ENCODE peak calls at places on chromosomes 7 and 10, in eight cellular contexts. One of them, this sample, is unnamed.

GRCh38 chr10:21364196-21365114 is 161.0 kb downstream of the SKIDA1 start:
- DNase-seq in EH: peak; percentile 97
- DNase-seq in activated T-helper 9 cell treated with anti-CD3 and anti-CD28 coated beads, Interleukin-2, amount 50 U/mL, for 16 hours: no peak
- DNase-seq in adrenal gland: peak; percentile 29
- DNase-seq in midbrain: no peak
- DNase-seq in fibroblast of lung: peak; percentile 33
- DNase-seq in heart left ventricle: no peak
- DNase-seq in GM04504: peak; percentile 71
- DNase-seq in this sample: no peak

GRCh38 chr10:27285093-27285492 is 44.5 kb upstream of the ACBD5 start:
- DNase-seq in EH: peak; percentile 14
- DNase-seq in activated T-helper 9 cell treated with anti-CD3 and anti-CD28 coated beads, Interleukin-2, amount 50 U/mL, for 16 hours: peak; percentile 3
- DNase-seq in adrenal gland: peak; percentile 27
- DNase-seq in midbrain: no peak
- DNase-seq in fibroblast of lung: peak; percentile 24
- DNase-seq in heart left ventricle: no peak
- DNase-seq in GM04504: no peak
- DNase-seq in this sample: peak; percentile 1

GRCh38 chr7:5357951-5358350 is 65.7 kb downstream of the TNRC18 start:
- DNase-seq in EH: no peak
- DNase-seq in activated T-helper 9 cell treated with anti-CD3 and anti-CD28 coated beads, Interleukin-2, amount 50 U/mL, for 16 hours: no peak
- DNase-seq in adrenal gland: no peak
- DNase-seq in midbrain: no peak
- DNase-seq in fibroblast of lung: no peak
- DNase-seq in heart left ventricle: no peak
- DNase-seq in GM04504: no peak
- DNase-seq in this sample: no peak

GRCh38 chr10:84138478-84139125 is 707 bp upstream of the GHITM start:
- DNase-seq in EH: no peak
- DNase-seq in activated T-helper 9 cell treated with anti-CD3 and anti-CD28 coated beads, Interleukin-2, amount 50 U/mL, for 16 hours: peak; percentile 49
- DNase-seq in adrenal gland: peak; percentile 27
- DNase-seq in midbrain: no peak
- DNase-seq in fibroblast of lung: peak; percentile 61
- DNase-seq in heart left ventricle: peak; percentile 59
- DNase-seq in GM04504: no peak
- DNase-seq in this sample: no peak

GRCh38 chr7:20141666-20142065 is 75.5 kb downstream of the MACC1 start:
- DNase-seq in EH: no peak
- DNase-seq in activated T-helper 9 cell treated with anti-CD3 and anti-CD28 coated beads, Interleukin-2, amount 50 U/mL, for 16 hours: no peak
- DNase-seq in adrenal gland: no peak
- DNase-seq in midbrain: no peak
- DNase-seq in fibroblast of lung: peak; percentile 51
- DNase-seq in heart left ventricle: no peak
- DNase-seq in GM04504: no peak
- DNase-seq in this sample: no peak

GRCh38 chr7:55546826-55547225 is 25.5 kb downstream of the VOPP1 start:
- DNase-seq in EH: peak; percentile 89
- DNase-seq in activated T-helper 9 cell treated with anti-CD3 and anti-CD28 coated beads, Interleukin-2, amount 50 U/mL, for 16 hours: peak; percentile 26
- DNase-seq in adrenal gland: peak; percentile 94
- DNase-seq in midbrain: peak; percentile 46
- DNase-seq in fibroblast of lung: peak; percentile 80
- DNase-seq in heart left ventricle: no peak
- DNase-seq in GM04504: peak; percentile 71
- DNase-seq in this sample: peak; percentile 73

GRCh38 chr7:122143376-122143750 is 686 bp downstream of the AASS start:
- DNase-seq in EH: peak; percentile 38
- DNase-seq in activated T-helper 9 cell treated with anti-CD3 and anti-CD28 coated beads, Interleukin-2, amount 50 U/mL, for 16 hours: no peak
- DNase-seq in adrenal gland: peak; percentile 21
- DNase-seq in midbrain: no peak
- DNase-seq in fibroblast of lung: peak; percentile 38
- DNase-seq in heart left ventricle: peak; percentile 61
- DNase-seq in GM04504: no peak
- DNase-seq in this sample: no peak

GRCh38 chr7:14834456-14834855 is 68.1 kb downstream of the DGKB start:
- DNase-seq in EH: peak; percentile 77
- DNase-seq in activated T-helper 9 cell treated with anti-CD3 and anti-CD28 coated beads, Interleukin-2, amount 50 U/mL, for 16 hours: no peak
- DNase-seq in adrenal gland: no peak
- DNase-seq in midbrain: no peak
- DNase-seq in fibroblast of lung: peak; percentile 58
- DNase-seq in heart left ventricle: no peak
- DNase-seq in GM04504: peak; percentile 62
- DNase-seq in this sample: no peak

GRCh38 chr7:22377690-22378089 is 20.7 kb upstream of the RAPGEF5 start:
- DNase-seq in EH: no peak
- DNase-seq in activated T-helper 9 cell treated with anti-CD3 and anti-CD28 coated beads, Interleukin-2, amount 50 U/mL, for 16 hours: no peak
- DNase-seq in adrenal gland: no peak
- DNase-seq in midbrain: peak; percentile 30
- DNase-seq in fibroblast of lung: no peak
- DNase-seq in heart left ventricle: no peak
- DNase-seq in GM04504: no peak
- DNase-seq in this sample: no peak

GRCh38 chr10:110717830-110718595 is 73.9 kb downstream of the RBM20 start:
- DNase-seq in EH: no peak
- DNase-seq in activated T-helper 9 cell treated with anti-CD3 and anti-CD28 coated beads, Interleukin-2, amount 50 U/mL, for 16 hours: no peak
- DNase-seq in adrenal gland: no peak
- DNase-seq in midbrain: peak; percentile 5
- DNase-seq in fibroblast of lung: no peak
- DNase-seq in heart left ventricle: no peak
- DNase-seq in GM04504: no peak
- DNase-seq in this sample: peak; percentile 69

GRCh38 chr7:56175086-56175760 is 59.0 kb upstream of the NUPR2 start:
- DNase-seq in EH: no peak
- DNase-seq in activated T-helper 9 cell treated with anti-CD3 and anti-CD28 coated beads, Interleukin-2, amount 50 U/mL, for 16 hours: no peak
- DNase-seq in adrenal gland: peak; percentile 77
- DNase-seq in midbrain: no peak
- DNase-seq in fibroblast of lung: no peak
- DNase-seq in heart left ventricle: peak; percentile 72
- DNase-seq in GM04504: no peak
- DNase-seq in this sample: no peak

GRCh38 chr7:115662676-115663075 is 367.9 kb downstream of the TFEC start:
- DNase-seq in EH: peak; percentile 9
- DNase-seq in activated T-helper 9 cell treated with anti-CD3 and anti-CD28 coated beads, Interleukin-2, amount 50 U/mL, for 16 hours: no peak
- DNase-seq in adrenal gland: no peak
- DNase-seq in midbrain: no peak
- DNase-seq in fibroblast of lung: no peak
- DNase-seq in heart left ventricle: no peak
- DNase-seq in GM04504: no peak
- DNase-seq in this sample: no peak

GRCh38 chr10:90204956-90205695 is 503.7 kb downstream of the KIF20B start:
- DNase-seq in EH: peak; percentile 75
- DNase-seq in activated T-helper 9 cell treated with anti-CD3 and anti-CD28 coated beads, Interleukin-2, amount 50 U/mL, for 16 hours: no peak
- DNase-seq in adrenal gland: no peak
- DNase-seq in midbrain: no peak
- DNase-seq in fibroblast of lung: peak; percentile 85
- DNase-seq in heart left ventricle: no peak
- DNase-seq in GM04504: peak; percentile 24
- DNase-seq in this sample: no peak

GRCh38 chr7:21923663-21924062 is 22.0 kb downstream of the CDCA7L start:
- DNase-seq in EH: peak; percentile 48
- DNase-seq in activated T-helper 9 cell treated with anti-CD3 and anti-CD28 coated beads, Interleukin-2, amount 50 U/mL, for 16 hours: no peak
- DNase-seq in adrenal gland: no peak
- DNase-seq in midbrain: no peak
- DNase-seq in fibroblast of lung: peak; percentile 42
- DNase-seq in heart left ventricle: no peak
- DNase-seq in GM04504: no peak
- DNase-seq in this sample: no peak

GRCh38 chr7:157499121-157499834 is 162.5 kb downstream of the DNAJB6 start:
- DNase-seq in EH: no peak
- DNase-seq in activated T-helper 9 cell treated with anti-CD3 and anti-CD28 coated beads, Interleukin-2, amount 50 U/mL, for 16 hours: no peak
- DNase-seq in adrenal gland: no peak
- DNase-seq in midbrain: no peak
- DNase-seq in fibroblast of lung: no peak
- DNase-seq in heart left ventricle: no peak
- DNase-seq in GM04504: no peak
- DNase-seq in this sample: no peak

GRCh38 chr10:45181483-45181882 is 133.9 kb downstream of the OR13A1 start:
- DNase-seq in EH: peak; percentile 59
- DNase-seq in activated T-helper 9 cell treated with anti-CD3 and anti-CD28 coated beads, Interleukin-2, amount 50 U/mL, for 16 hours: no peak
- DNase-seq in adrenal gland: no peak
- DNase-seq in midbrain: no peak
- DNase-seq in fibroblast of lung: peak; percentile 66
- DNase-seq in heart left ventricle: peak; percentile 60
- DNase-seq in GM04504: peak; percentile 1
- DNase-seq in this sample: no peak

GRCh38 chr7:33054261-33054964 is 8.2 kb downstream of the NT5C3A start:
- DNase-seq in EH: peak; percentile 43
- DNase-seq in activated T-helper 9 cell treated with anti-CD3 and anti-CD28 coated beads, Interleukin-2, amount 50 U/mL, for 16 hours: no peak
- DNase-seq in adrenal gland: no peak
- DNase-seq in midbrain: no peak
- DNase-seq in fibroblast of lung: no peak
- DNase-seq in heart left ventricle: no peak
- DNase-seq in GM04504: no peak
- DNase-seq in this sample: peak; percentile 58

GRCh38 chr7:44470628-44471245 is 19.7 kb downstream of the NUDCD3 start:
- DNase-seq in EH: no peak
- DNase-seq in activated T-helper 9 cell treated with anti-CD3 and anti-CD28 coated beads, Interleukin-2, amount 50 U/mL, for 16 hours: no peak
- DNase-seq in adrenal gland: no peak
- DNase-seq in midbrain: no peak
- DNase-seq in fibroblast of lung: no peak
- DNase-seq in heart left ventricle: no peak
- DNase-seq in GM04504: no peak
- DNase-seq in this sample: no peak

GRCh38 chr10:113059001-113059780 is 109.1 kb downstream of the TCF7L2 start:
- DNase-seq in EH: peak; percentile 76
- DNase-seq in activated T-helper 9 cell treated with anti-CD3 and anti-CD28 coated beads, Interleukin-2, amount 50 U/mL, for 16 hours: no peak
- DNase-seq in adrenal gland: peak; percentile 31
- DNase-seq in midbrain: peak; percentile 76
- DNase-seq in fibroblast of lung: peak; percentile 87
- DNase-seq in heart left ventricle: no peak
- DNase-seq in GM04504: no peak
- DNase-seq in this sample: no peak

GRCh38 chr10:106705576-106706526 is 458.7 kb downstream of the SORCS1 start:
- DNase-seq in EH: peak; percentile 66
- DNase-seq in activated T-helper 9 cell treated with anti-CD3 and anti-CD28 coated beads, Interleukin-2, amount 50 U/mL, for 16 hours: no peak
- DNase-seq in adrenal gland: peak; percentile 61
- DNase-seq in midbrain: peak; percentile 69
- DNase-seq in fibroblast of lung: peak; percentile 60
- DNase-seq in heart left ventricle: no peak
- DNase-seq in GM04504: peak; percentile 20
- DNase-seq in this sample: no peak

GRCh38 chr7:32881074-32881982 is 10.2 kb downstream of the KBTBD2 start:
- DNase-seq in EH: peak; percentile 67
- DNase-seq in activated T-helper 9 cell treated with anti-CD3 and anti-CD28 coated beads, Interleukin-2, amount 50 U/mL, for 16 hours: no peak
- DNase-seq in adrenal gland: no peak
- DNase-seq in midbrain: no peak
- DNase-seq in fibroblast of lung: no peak
- DNase-seq in heart left ventricle: no peak
- DNase-seq in GM04504: no peak
- DNase-seq in this sample: no peak

GRCh38 chr7:132275384-132275783 is 300.9 kb downstream of the PLXNA4 start:
- DNase-seq in EH: no peak
- DNase-seq in activated T-helper 9 cell treated with anti-CD3 and anti-CD28 coated beads, Interleukin-2, amount 50 U/mL, for 16 hours: no peak
- DNase-seq in adrenal gland: no peak
- DNase-seq in midbrain: no peak
- DNase-seq in fibroblast of lung: no peak
- DNase-seq in heart left ventricle: no peak
- DNase-seq in GM04504: no peak
- DNase-seq in this sample: no peak

GRCh38 chr7:98066934-98067507 is 39.6 kb upstream of the LMTK2 start:
- DNase-seq in EH: no peak
- DNase-seq in activated T-helper 9 cell treated with anti-CD3 and anti-CD28 coated beads, Interleukin-2, amount 50 U/mL, for 16 hours: no peak
- DNase-seq in adrenal gland: no peak
- DNase-seq in midbrain: no peak
- DNase-seq in fibroblast of lung: no peak
- DNase-seq in heart left ventricle: no peak
- DNase-seq in GM04504: no peak
- DNase-seq in this sample: no peak

GRCh38 chr10:43785252-43785651 is 136.6 kb upstream of the ZNF32 start:
- DNase-seq in EH: peak; percentile 15
- DNase-seq in activated T-helper 9 cell treated with anti-CD3 and anti-CD28 coated beads, Interleukin-2, amount 50 U/mL, for 16 hours: no peak
- DNase-seq in adrenal gland: no peak
- DNase-seq in midbrain: no peak
- DNase-seq in fibroblast of lung: no peak
- DNase-seq in heart left ventricle: no peak
- DNase-seq in GM04504: no peak
- DNase-seq in this sample: no peak

GRCh38 chr7:134476044-134476443 is 17.1 kb upstream of the AKR1B1 start:
- DNase-seq in EH: no peak
- DNase-seq in activated T-helper 9 cell treated with anti-CD3 and anti-CD28 coated beads, Interleukin-2, amount 50 U/mL, for 16 hours: no peak
- DNase-seq in adrenal gland: no peak
- DNase-seq in midbrain: no peak
- DNase-seq in fibroblast of lung: no peak
- DNase-seq in heart left ventricle: no peak
- DNase-seq in GM04504: no peak
- DNase-seq in this sample: no peak

GRCh38 chr7:78649976-78650375 is 803.5 kb downstream of the MAGI2 start:
- DNase-seq in EH: no peak
- DNase-seq in activated T-helper 9 cell treated with anti-CD3 and anti-CD28 coated beads, Interleukin-2, amount 50 U/mL, for 16 hours: no peak
- DNase-seq in adrenal gland: no peak
- DNase-seq in midbrain: no peak
- DNase-seq in fibroblast of lung: no peak
- DNase-seq in heart left ventricle: no peak
- DNase-seq in GM04504: no peak
- DNase-seq in this sample: no peak

GRCh38 chr10:133067152-133068090 is 20.3 kb upstream of the ADGRA1 start:
- DNase-seq in EH: no peak
- DNase-seq in activated T-helper 9 cell treated with anti-CD3 and anti-CD28 coated beads, Interleukin-2, amount 50 U/mL, for 16 hours: no peak
- DNase-seq in adrenal gland: no peak
- DNase-seq in midbrain: no peak
- DNase-seq in fibroblast of lung: peak; percentile 2
- DNase-seq in heart left ventricle: peak; percentile 56
- DNase-seq in GM04504: no peak
- DNase-seq in this sample: no peak

GRCh38 chr7:84999450-84999849 is 187.4 kb downstream of the SEMA3D start:
- DNase-seq in EH: peak; percentile 13
- DNase-seq in activated T-helper 9 cell treated with anti-CD3 and anti-CD28 coated beads, Interleukin-2, amount 50 U/mL, for 16 hours: no peak
- DNase-seq in adrenal gland: no peak
- DNase-seq in midbrain: no peak
- DNase-seq in fibroblast of lung: no peak
- DNase-seq in heart left ventricle: no peak
- DNase-seq in GM04504: no peak
- DNase-seq in this sample: no peak

GRCh38 chr7:106561151-106561550 is 99.8 kb downstream of the CCDC71L start:
- DNase-seq in EH: no peak
- DNase-seq in activated T-helper 9 cell treated with anti-CD3 and anti-CD28 coated beads, Interleukin-2, amount 50 U/mL, for 16 hours: no peak
- DNase-seq in adrenal gland: no peak
- DNase-seq in midbrain: no peak
- DNase-seq in fibroblast of lung: no peak
- DNase-seq in heart left ventricle: no peak
- DNase-seq in GM04504: no peak
- DNase-seq in this sample: no peak

GRCh38 chr10:91090761-91091529 is 129.5 kb upstream of the PCGF5 start:
- DNase-seq in EH: peak; percentile 35
- DNase-seq in activated T-helper 9 cell treated with anti-CD3 and anti-CD28 coated beads, Interleukin-2, amount 50 U/mL, for 16 hours: no peak
- DNase-seq in adrenal gland: no peak
- DNase-seq in midbrain: no peak
- DNase-seq in fibroblast of lung: peak; percentile 4
- DNase-seq in heart left ventricle: no peak
- DNase-seq in GM04504: no peak
- DNase-seq in this sample: no peak

GRCh38 chr10:91579351-91579985 is 53.4 kb downstream of the PPP1R3C start:
- DNase-seq in EH: peak; percentile 86
- DNase-seq in activated T-helper 9 cell treated with anti-CD3 and anti-CD28 coated beads, Interleukin-2, amount 50 U/mL, for 16 hours: no peak
- DNase-seq in adrenal gland: no peak
- DNase-seq in midbrain: no peak
- DNase-seq in fibroblast of lung: no peak
- DNase-seq in heart left ventricle: no peak
- DNase-seq in GM04504: peak; percentile 57
- DNase-seq in this sample: no peak

GRCh38 chr10:72008096-72008933 is 44.1 kb downstream of the CHST3 start:
- DNase-seq in EH: peak; percentile 14
- DNase-seq in activated T-helper 9 cell treated with anti-CD3 and anti-CD28 coated beads, Interleukin-2, amount 50 U/mL, for 16 hours: no peak
- DNase-seq in adrenal gland: no peak
- DNase-seq in midbrain: no peak
- DNase-seq in fibroblast of lung: no peak
- DNase-seq in heart left ventricle: no peak
- DNase-seq in GM04504: no peak
- DNase-seq in this sample: no peak

GRCh38 chr10:8380833-8381491 is 326.5 kb downstream of the GATA3 start:
- DNase-seq in EH: no peak
- DNase-seq in activated T-helper 9 cell treated with anti-CD3 and anti-CD28 coated beads, Interleukin-2, amount 50 U/mL, for 16 hours: no peak
- DNase-seq in adrenal gland: no peak
- DNase-seq in midbrain: no peak
- DNase-seq in fibroblast of lung: no peak
- DNase-seq in heart left ventricle: no peak
- DNase-seq in GM04504: no peak
- DNase-seq in this sample: no peak

GRCh38 chr10:132480356-132480755 is 57.2 kb upstream of the INPP5A start:
- DNase-seq in EH: peak; percentile 61
- DNase-seq in activated T-helper 9 cell treated with anti-CD3 and anti-CD28 coated beads, Interleukin-2, amount 50 U/mL, for 16 hours: no peak
- DNase-seq in adrenal gland: no peak
- DNase-seq in midbrain: no peak
- DNase-seq in fibroblast of lung: no peak
- DNase-seq in heart left ventricle: peak; percentile 39
- DNase-seq in GM04504: no peak
- DNase-seq in this sample: no peak

This sample was measured in GF-D8.